ENCODE peak calls at places on chromosomes 16 and 17, in eight cellular contexts. D, M, T, P, Y, R, X and U are unnamed samples.

GRCh38 chr16:47234-47633 is 6.2 kb downstream of the POLR3K start:
- DNase-seq in P (no peak), T (no peak), Y (no peak), X (no peak), R (no peak), D (no peak), M (no peak), U (no peak)

GRCh38 chr17:41307647-41308046 is 1.5 kb downstream of the KRTAP16-1 start:
- DNase-seq in X (no peak), T (no peak), M (no peak), R (no peak), D (peak; percentile 28), P (no peak), Y (no peak), U (no peak)

GRCh38 chr16:11359370-11359769 is 14.1 kb downstream of the RMI2 start:
- DNase-seq in M (no peak), T (no peak), Y (peak; percentile 92), R (no peak), D (peak; percentile 63), X (peak; percentile 54), P (no peak), U (no peak)

GRCh38 chr17:31856750-31857149 is 2.3 kb downstream of the COPRS start:
- DNase-seq in D (no peak), R (no peak), Y (no peak), M (no peak), P (no peak), T (no peak), X (no peak), U (no peak)

GRCh38 chr17:33210240-33210639 is 82.9 kb downstream of the ASIC2 start:
- DNase-seq in X (no peak), R (no peak), M (no peak), T (no peak), Y (no peak), P (no peak), D (no peak), U (no peak)

GRCh38 chr16:2964416-2965223 is 545 bp downstream of the KREMEN2 start:
- DNase-seq in D (no peak), T (no peak), X (no peak), P (peak; percentile 68), Y (peak; percentile 71), R (peak; percentile 61), M (no peak), U (no peak)

GRCh38 chr17:58382108-58382884 is 30.3 kb upstream of the SUPT4H1 start:
- DNase-seq in D (no peak), X (no peak), P (no peak), R (no peak), Y (no peak), M (no peak), T (no peak), U (no peak)

GRCh38 chr16:50093607-50094570 is 28.1 kb downstream of the HEATR3 start:
- DNase-seq in M (peak; percentile 81), Y (no peak), X (no peak), P (peak; percentile 64), D (peak; percentile 94), R (no peak), T (peak; percentile 32), U (no peak)

GRCh38 chr16:31200821-31201510 is 1.6 kb downstream of the PYCARD start:
- DNase-seq in P (peak; percentile 58), D (peak; percentile 48), X (no peak), M (no peak), T (no peak), R (peak; percentile 63), Y (peak; percentile 50), U (no peak)

GRCh38 chr16:51683882-51684281 is 532.8 kb upstream of the SALL1 start:
- DNase-seq in D (no peak), X (no peak), Y (no peak), T (no peak), P (no peak), M (no peak), R (no peak), U (no peak)

GRCh38 chr16:89352091-89352681 is 134.7 kb downstream of the ZNF778 start:
- DNase-seq in M (no peak), R (no peak), X (no peak), D (no peak), P (no peak), T (no peak), Y (no peak), U (no peak)

GRCh38 chr17:58109197-58109596 is 26.0 kb downstream of the DYNLL2 start:
- DNase-seq in D (no peak), Y (no peak), R (no peak), X (no peak), T (no peak), M (no peak), P (no peak), U (no peak)

DNA sequence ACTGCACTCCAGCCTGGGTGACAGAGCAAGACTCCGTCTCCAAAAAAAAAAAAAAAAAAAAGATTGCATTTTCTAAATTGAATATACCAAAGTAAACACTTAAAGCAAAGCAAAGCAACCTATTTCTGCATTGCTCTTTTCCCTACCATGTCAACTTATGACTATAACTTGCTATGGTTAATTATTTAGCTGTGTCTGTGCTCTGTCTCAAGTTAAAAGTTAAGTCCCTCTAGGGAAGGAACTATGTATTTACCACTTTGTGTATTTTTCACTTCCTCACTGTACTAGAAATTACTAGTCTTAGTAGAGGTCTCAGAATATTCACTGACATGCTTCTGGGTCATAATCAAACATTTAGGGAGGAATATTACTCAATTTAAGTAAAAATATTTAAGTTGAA is 711.7 kb upstream of the SOX9 start:
- DNase-seq in Y (no peak), R (no peak), T (no peak), X (no peak), P (no peak), D (no peak), M (no peak), U (no peak)
- H3K4me3 ChIP-seq in Y (no peak overlapping the region), R (no peak overlapping the region), T (no peak overlapping the region), X (no peak overlapping the region), P (no peak overlapping the region), D (no peak overlapping the region), M (no peak overlapping the region), U (no peak overlapping the region)

GRCh38 chr16:81597079-81597658 is 152.6 kb downstream of the CMIP start:
- DNase-seq in M (no peak), P (peak; percentile 75), R (no peak), Y (no peak), X (no peak), D (no peak), T (no peak), U (no peak)

GRCh38 chr16:81599034-81599744 is 154.6 kb downstream of the CMIP start:
- DNase-seq in P (no peak), R (no peak), D (no peak), X (no peak), Y (peak; percentile 84), T (no peak), M (no peak), U (no peak)

GRCh38 chr16:81595676-81596292 is 151.2 kb downstream of the CMIP start:
- DNase-seq in R (no peak), Y (no peak), P (no peak), D (no peak), M (no peak), T (no peak), X (no peak), U (peak; percentile 37)

GRCh38 chr16:81600275-81600674 is 155.7 kb downstream of the CMIP start:
- DNase-seq in R (no peak), T (no peak), X (no peak), Y (peak; percentile 76), M (no peak), P (no peak), D (peak; percentile 35), U (peak; percentile 73)

GRCh38 chr16:81598083-81598482 is 153.5 kb downstream of the CMIP start:
- DNase-seq in D (no peak), X (no peak), M (no peak), R (no peak), P (no peak), Y (no peak), T (no peak), U (no peak)
- TF ChIP-seq CTCF in D (no peak), X (no peak), M (no peak), R (no peak), P (no peak), Y (peak; percentile 41), T (no peak), U (no peak)

GRCh38 chr17:29763273-29763672 is 140.6 kb upstream of the CORO6 start:
- DNase-seq in R (no peak), T (no peak), X (no peak), P (no peak), M (no peak), Y (no peak), D (no peak), U (no peak)
- H3K4me3 ChIP-seq in R (no peak overlapping the region), T (no peak overlapping the region), X (no peak overlapping the region), P (no peak overlapping the region), M (no peak overlapping the region), Y (no peak overlapping the region), D (no peak overlapping the region), U (no peak overlapping the region)

GRCh38 chr16:9225527-9226316 is 134.3 kb downstream of the HAPSTR1 start:
- DNase-seq in P (no peak), T (no peak), R (no peak), D (no peak), M (no peak), X (no peak), Y (peak; percentile 6), U (peak; percentile 0)
- TF ChIP-seq CTCF in P (no peak), T (no peak), R (no peak), D (peak; percentile 26), M (no peak), X (peak; percentile 18), Y (peak; percentile 37), U (peak; percentile 9)